ENCODE peak calls at places on chromosomes 6 and 20, in ten cellular contexts. V is T-helper 1 cell; M is NCI-H1436; U is RCC 7860; F is T-helper 9 cell; S is ureter; J is AG20443; H is naive thymus-derived CD8-positive, alpha-beta T cell; G is NCI-H510A treated with DMSO at 0.1 percent for 48 hours; Z is upper lobe of right lung. B is an unnamed sample.
A peak's percentile ranks its signal among the peaks of the same experiment; 100 is the strongest.

GRCh38 chr6:150450918-150451317 is 82.1 kb downstream of the IYD start:
- DNase-seq in Z (no peak), F (no peak), H (no peak), U (no peak), J (no peak), M (no peak), V (no peak), G (no peak), S (no peak), B (no peak)

GRCh38 chr6:88730602-88731001 is 232.8 kb downstream of the RNGTT start:
- DNase-seq in Z (no peak), F (no peak), G (no peak), J (peak; percentile 10), V (no peak), U (no peak), H (no peak), S (no peak), M (no peak), B (no peak)

GRCh38 chr6:13395272-13396237 is 67.2 kb upstream of the TBC1D7 start:
- DNase-seq in V (no peak), Z (no peak), J (peak; percentile 61), S (peak; percentile 80), H (no peak), G (peak; percentile 3), M (no peak), U (peak; percentile 49), F (no peak), B (peak; percentile 93)

GRCh38 chr20:2093883-2094282 is 7.7 kb upstream of the STK35 start:
- DNase-seq in F (no peak), J (no peak), S (no peak), G (no peak), Z (no peak), M (no peak), U (no peak), H (no peak), V (no peak), B (no peak)

GRCh38 chr6:31588871-31589650 is 3.0 kb downstream of the LST1 start:
- DNase-seq in Z (peak; percentile 65), M (no peak), U (no peak), G (no peak), H (no peak), F (no peak), V (no peak), S (no peak), J (no peak), B (no peak)

GRCh38 chr6:16756660-16757270 is 4.5 kb downstream of the ATXN1 start:
- DNase-seq in M (no peak), H (no peak), F (no peak), Z (no peak), S (no peak), G (no peak), U (no peak), J (no peak), V (no peak), B (no peak)

GRCh38 chr6:169016758-169017157 is 236.9 kb downstream of the THBS2 start:
- DNase-seq in J (no peak), H (no peak), F (no peak), S (no peak), Z (no peak), U (no peak), M (no peak), V (no peak), G (no peak), B (no peak)

GRCh38 chr6:163741743-163742363 is 327.3 kb downstream of the QKI start:
- DNase-seq in V (no peak), M (peak; percentile 72), U (no peak), H (no peak), G (peak; percentile 37), S (no peak), Z (no peak), F (no peak), J (no peak), B (no peak)

GRCh38 chr6:107116328-107116892 is 1.1 kb upstream of the BEND3 start:
- DNase-seq in M (peak; percentile 33), V (no peak), H (no peak), J (peak; percentile 25), F (no peak), S (no peak), G (peak; percentile 72), U (no peak), Z (peak; percentile 72), B (no peak)

GRCh38 chr20:56244259-56244658 is 4.3 kb upstream of the MC3R start:
- DNase-seq in Z (no peak), J (no peak), M (no peak), V (no peak), F (no peak), G (no peak), S (no peak), U (no peak), H (no peak), B (no peak)

GRCh38 chr20:408843-409696 is 971 bp downstream of the RBCK1 start:
- DNase-seq in U (no peak), S (no peak), H (peak; percentile 8), J (no peak), G (no peak), M (no peak), F (no peak), V (no peak), Z (no peak), B (peak; percentile 44)

GRCh38 chr20:19672498-19672897 is 85.6 kb upstream of the RIN2 start:
- DNase-seq in M (no peak), V (no peak), H (no peak), G (no peak), U (no peak), Z (no peak), F (no peak), J (no peak), S (no peak), B (no peak)

GRCh38 chr6:20455175-20456075 is 53.7 kb downstream of the E2F3 start:
- DNase-seq in J (peak; percentile 33), Z (no peak), S (no peak), M (no peak), F (no peak), U (no peak), V (no peak), G (no peak), H (no peak), B (no peak)

GRCh38 chr6:29702519-29703103 is 20.6 kb upstream of the HLA-F start:
- DNase-seq in V (peak; percentile 75), S (no peak), J (peak; percentile 40), G (no peak), M (peak; percentile 7), H (peak; percentile 74), F (peak; percentile 81), Z (peak; percentile 77), U (peak; percentile 17), B (no peak)

GRCh38 chr6:9540534-9541126 is 874.2 kb downstream of the TFAP2A start:
- DNase-seq in U (peak; percentile 8), F (no peak), G (peak; percentile 0), Z (no peak), J (peak; percentile 53), H (no peak), M (peak; percentile 50), V (no peak), S (no peak), B (peak; percentile 12)

GRCh38 chr6:17866876-17867444 is 120.5 kb downstream of the KIF13A start:
- DNase-seq in V (no peak), U (no peak), F (no peak), H (no peak), J (no peak), S (no peak), Z (no peak), M (no peak), G (no peak), B (no peak)

GRCh38 chr20:45061244-45061643 is 39.7 kb downstream of the KCNS1 start:
- DNase-seq in V (no peak), G (no peak), F (no peak), S (no peak), U (peak; percentile 91), H (no peak), Z (no peak), J (peak; percentile 80), M (no peak), B (no peak)

GRCh38 chr20:25052255-25053206 is 5.4 kb downstream of the ACSS1 start:
- DNase-seq in J (peak; percentile 61), H (no peak), S (no peak), M (no peak), F (no peak), G (no peak), V (no peak), U (no peak), Z (peak; percentile 58), B (no peak)

GRCh38 chr6:91045152-91045551 is 458.3 kb upstream of the MAP3K7 start:
- DNase-seq in H (no peak), S (no peak), J (no peak), G (no peak), F (no peak), Z (no peak), U (no peak), V (no peak), M (no peak), B (no peak)

GRCh38 chr6:133705731-133706130 is 183.2 kb upstream of the TCF21 start:
- DNase-seq in S (no peak), J (no peak), M (no peak), F (no peak), H (no peak), Z (no peak), G (no peak), U (no peak), V (no peak), B (no peak)

GRCh38 chr6:118542184-118542952 is 5.7 kb upstream of the PLN start:
- DNase-seq in U (no peak), M (no peak), J (peak; percentile 69), H (no peak), V (no peak), S (no peak), Z (no peak), F (no peak), G (no peak), B (no peak)

GRCh38 chr20:17627101-17627950 is 54.7 kb downstream of the RRBP1 start:
- DNase-seq in G (no peak), S (no peak), V (no peak), H (no peak), J (no peak), U (no peak), Z (no peak), F (no peak), M (no peak), B (no peak)

GRCh38 chr6:156544046-156544445 is 233.1 kb upstream of the ARID1B start:
- DNase-seq in M (no peak), U (no peak), G (no peak), H (no peak), J (no peak), F (no peak), V (no peak), S (no peak), Z (no peak), B (no peak)

B was measured in CMK.